ENCODE peak calls at places on chromosomes 11 and 22, in ten cellular contexts. One of them, this sample, is unnamed.

GRCh38 chr11:46285173-46285572 is 7.7 kb downstream of the CREB3L1 start:
- DNase-seq in dorsolateral prefrontal cortex: no peak
- DNase-seq in suprapubic skin: no peak
- DNase-seq in cardiac muscle cell: no peak
- DNase-seq in A549: no peak
- DNase-seq in choroid plexus epithelial cell: no peak
- DNase-seq in endothelial cell of umbilical vein: no peak
- DNase-seq in adrenal gland: no peak
- DNase-seq in lower leg skin: no peak
- DNase-seq in astrocyte of the cerebellum: no peak
- DNase-seq in this sample: no peak

GRCh38 chr11:9056467-9056866 is 34.9 kb downstream of the SCUBE2 start:
- DNase-seq in dorsolateral prefrontal cortex: no peak
- DNase-seq in suprapubic skin: no peak
- DNase-seq in cardiac muscle cell: no peak
- DNase-seq in A549: no peak
- DNase-seq in choroid plexus epithelial cell: no peak
- DNase-seq in endothelial cell of umbilical vein: no peak
- DNase-seq in adrenal gland: no peak
- DNase-seq in lower leg skin: no peak
- DNase-seq in astrocyte of the cerebellum: no peak
- DNase-seq in this sample: no peak

GRCh38 chr11:66881436-66881835 is 24.6 kb downstream of the LRFN4 start:
- DNase-seq in dorsolateral prefrontal cortex: no peak
- DNase-seq in suprapubic skin: no peak
- DNase-seq in cardiac muscle cell: no peak
- DNase-seq in A549: no peak
- DNase-seq in choroid plexus epithelial cell: no peak
- DNase-seq in endothelial cell of umbilical vein: no peak
- DNase-seq in adrenal gland: no peak
- DNase-seq in lower leg skin: no peak
- DNase-seq in astrocyte of the cerebellum: no peak
- DNase-seq in this sample: no peak

GRCh38 chr11:71153005-71153395 is 99.4 kb downstream of the SHANK2 start:
- DNase-seq in dorsolateral prefrontal cortex: no peak
- DNase-seq in suprapubic skin: peak; percentile 21
- DNase-seq in cardiac muscle cell: no peak
- DNase-seq in A549: peak; percentile 53
- DNase-seq in choroid plexus epithelial cell: peak; percentile 4
- DNase-seq in endothelial cell of umbilical vein: no peak
- DNase-seq in adrenal gland: peak; percentile 41
- DNase-seq in lower leg skin: no peak
- DNase-seq in astrocyte of the cerebellum: no peak
- DNase-seq in this sample: peak; percentile 49

GRCh38 chr11:98736813-98737212 is 283.9 kb upstream of the CNTN5 start:
- DNase-seq in dorsolateral prefrontal cortex: no peak
- DNase-seq in suprapubic skin: no peak
- DNase-seq in cardiac muscle cell: no peak
- DNase-seq in A549: no peak
- DNase-seq in choroid plexus epithelial cell: no peak
- DNase-seq in endothelial cell of umbilical vein: no peak
- DNase-seq in adrenal gland: no peak
- DNase-seq in lower leg skin: no peak
- DNase-seq in astrocyte of the cerebellum: no peak
- DNase-seq in this sample: no peak

GRCh38 chr11:117097567-117098268 is 510 bp downstream of the SIK3 start:
- DNase-seq in dorsolateral prefrontal cortex: no peak
- DNase-seq in suprapubic skin: peak; percentile 83
- DNase-seq in cardiac muscle cell: peak; percentile 69
- DNase-seq in A549: peak; percentile 27
- DNase-seq in choroid plexus epithelial cell: peak; percentile 16
- DNase-seq in endothelial cell of umbilical vein: peak; percentile 42
- DNase-seq in adrenal gland: peak; percentile 46
- DNase-seq in lower leg skin: peak; percentile 29
- DNase-seq in astrocyte of the cerebellum: no peak
- DNase-seq in this sample: peak; percentile 16

GRCh38 chr11:10658621-10659338 is 34.8 kb downstream of the IRAG1 start:
- DNase-seq in dorsolateral prefrontal cortex: no peak
- DNase-seq in suprapubic skin: no peak
- DNase-seq in cardiac muscle cell: no peak
- DNase-seq in A549: no peak
- DNase-seq in choroid plexus epithelial cell: peak; percentile 50
- DNase-seq in endothelial cell of umbilical vein: no peak
- DNase-seq in adrenal gland: no peak
- DNase-seq in lower leg skin: no peak
- DNase-seq in astrocyte of the cerebellum: no peak
- DNase-seq in this sample: peak; percentile 45

GRCh38 chr11:8814923-8815240 is 96.1 kb upstream of the AKIP1 start:
- DNase-seq in dorsolateral prefrontal cortex: no peak
- DNase-seq in suprapubic skin: no peak
- DNase-seq in cardiac muscle cell: no peak
- DNase-seq in A549: no peak
- DNase-seq in choroid plexus epithelial cell: no peak
- DNase-seq in endothelial cell of umbilical vein: no peak
- DNase-seq in adrenal gland: peak; percentile 59
- DNase-seq in lower leg skin: no peak
- DNase-seq in astrocyte of the cerebellum: no peak
- DNase-seq in this sample: peak; percentile 43

GRCh38 chr11:57370251-57370650 is 10.7 kb downstream of the PRG3 start:
- DNase-seq in dorsolateral prefrontal cortex: no peak
- DNase-seq in suprapubic skin: no peak
- DNase-seq in cardiac muscle cell: no peak
- DNase-seq in A549: no peak
- DNase-seq in choroid plexus epithelial cell: no peak
- DNase-seq in endothelial cell of umbilical vein: no peak
- DNase-seq in adrenal gland: no peak
- DNase-seq in lower leg skin: no peak
- DNase-seq in astrocyte of the cerebellum: no peak
- DNase-seq in this sample: no peak

GRCh38 chr11:65791719-65792213 is 4.9 kb downstream of the OVOL1 start:
- DNase-seq in dorsolateral prefrontal cortex: no peak
- DNase-seq in suprapubic skin: no peak
- DNase-seq in cardiac muscle cell: no peak
- DNase-seq in A549: no peak
- DNase-seq in choroid plexus epithelial cell: no peak
- DNase-seq in endothelial cell of umbilical vein: no peak
- DNase-seq in adrenal gland: no peak
- DNase-seq in lower leg skin: peak; percentile 54
- DNase-seq in astrocyte of the cerebellum: no peak
- DNase-seq in this sample: no peak
- H3K4me3 ChIP-seq in dorsolateral prefrontal cortex: no peak overlapping the region
- H3K4me3 ChIP-seq in suprapubic skin: peak overlapping the region; percentile 19
- H3K4me3 ChIP-seq in cardiac muscle cell: no peak overlapping the region
- H3K4me3 ChIP-seq in A549: no peak overlapping the region
- H3K4me3 ChIP-seq in choroid plexus epithelial cell: no peak overlapping the region
- H3K4me3 ChIP-seq in endothelial cell of umbilical vein: no peak overlapping the region
- H3K4me3 ChIP-seq in adrenal gland: no peak overlapping the region
- H3K4me3 ChIP-seq in lower leg skin: no peak overlapping the region
- H3K4me3 ChIP-seq in astrocyte of the cerebellum: no peak overlapping the region
- H3K4me3 ChIP-seq in this sample: no peak overlapping the region

GRCh38 chr11:95506777-95507176 is 275.8 kb upstream of the SESN3 start:
- DNase-seq in dorsolateral prefrontal cortex: no peak
- DNase-seq in suprapubic skin: no peak
- DNase-seq in cardiac muscle cell: no peak
- DNase-seq in A549: no peak
- DNase-seq in choroid plexus epithelial cell: no peak
- DNase-seq in endothelial cell of umbilical vein: no peak
- DNase-seq in adrenal gland: no peak
- DNase-seq in lower leg skin: no peak
- DNase-seq in astrocyte of the cerebellum: no peak
- DNase-seq in this sample: peak; percentile 42

GRCh38 chr11:95512177-95512576 is 277.4 kb downstream of the FAM76B start:
- DNase-seq in dorsolateral prefrontal cortex: no peak
- DNase-seq in suprapubic skin: peak; percentile 73
- DNase-seq in cardiac muscle cell: no peak
- DNase-seq in A549: no peak
- DNase-seq in choroid plexus epithelial cell: peak; percentile 42
- DNase-seq in endothelial cell of umbilical vein: no peak
- DNase-seq in adrenal gland: peak; percentile 66
- DNase-seq in lower leg skin: peak; percentile 83
- DNase-seq in astrocyte of the cerebellum: no peak
- DNase-seq in this sample: peak; percentile 75

GRCh38 chr11:95505927-95506426 is 275.0 kb upstream of the SESN3 start:
- DNase-seq in dorsolateral prefrontal cortex: no peak
- DNase-seq in suprapubic skin: no peak
- DNase-seq in cardiac muscle cell: no peak
- DNase-seq in A549: no peak
- DNase-seq in choroid plexus epithelial cell: peak; percentile 85
- DNase-seq in endothelial cell of umbilical vein: no peak
- DNase-seq in adrenal gland: no peak
- DNase-seq in lower leg skin: no peak
- DNase-seq in astrocyte of the cerebellum: peak; percentile 89
- DNase-seq in this sample: peak; percentile 85

GRCh38 chr11:95508219-95508880 is 277.3 kb upstream of the SESN3 start:
- DNase-seq in dorsolateral prefrontal cortex: no peak
- DNase-seq in suprapubic skin: no peak
- DNase-seq in cardiac muscle cell: no peak
- DNase-seq in A549: no peak
- DNase-seq in choroid plexus epithelial cell: no peak
- DNase-seq in endothelial cell of umbilical vein: no peak
- DNase-seq in adrenal gland: no peak
- DNase-seq in lower leg skin: no peak
- DNase-seq in astrocyte of the cerebellum: no peak
- DNase-seq in this sample: peak; percentile 62

GRCh38 chr11:95507794-95508193 is 276.8 kb upstream of the SESN3 start:
- DNase-seq in dorsolateral prefrontal cortex: no peak
- DNase-seq in suprapubic skin: no peak
- DNase-seq in cardiac muscle cell: no peak
- DNase-seq in A549: no peak
- DNase-seq in choroid plexus epithelial cell: no peak
- DNase-seq in endothelial cell of umbilical vein: no peak
- DNase-seq in adrenal gland: no peak
- DNase-seq in lower leg skin: no peak
- DNase-seq in astrocyte of the cerebellum: no peak
- DNase-seq in this sample: no peak
- TF ChIP-seq CTCF in dorsolateral prefrontal cortex: no peak
- TF ChIP-seq CTCF in suprapubic skin: no peak
- TF ChIP-seq CTCF in cardiac muscle cell: peak; percentile 4
- TF ChIP-seq CTCF in A549: no peak
- TF ChIP-seq CTCF in choroid plexus epithelial cell: no peak
- TF ChIP-seq CTCF in endothelial cell of umbilical vein: no peak
- TF ChIP-seq CTCF in adrenal gland: no peak
- TF ChIP-seq CTCF in lower leg skin: no peak
- TF ChIP-seq CTCF in astrocyte of the cerebellum: no peak
- TF ChIP-seq CTCF in this sample: peak; percentile 5

GRCh38 chr11:118870396-118871343 is 13.0 kb upstream of the CXCR5 start:
- DNase-seq in dorsolateral prefrontal cortex: peak; percentile 73
- DNase-seq in suprapubic skin: no peak
- DNase-seq in cardiac muscle cell: peak; percentile 24
- DNase-seq in A549: no peak
- DNase-seq in choroid plexus epithelial cell: peak; percentile 68
- DNase-seq in endothelial cell of umbilical vein: no peak
- DNase-seq in adrenal gland: peak; percentile 74
- DNase-seq in lower leg skin: no peak
- DNase-seq in astrocyte of the cerebellum: no peak
- DNase-seq in this sample: peak; percentile 55
- H3K4me3 ChIP-seq in dorsolateral prefrontal cortex: no peak overlapping the region
- H3K4me3 ChIP-seq in suprapubic skin: peak overlapping the region; percentile 24
- H3K4me3 ChIP-seq in cardiac muscle cell: no peak overlapping the region
- H3K4me3 ChIP-seq in A549: no peak overlapping the region
- H3K4me3 ChIP-seq in choroid plexus epithelial cell: no peak overlapping the region
- H3K4me3 ChIP-seq in endothelial cell of umbilical vein: no peak overlapping the region
- H3K4me3 ChIP-seq in adrenal gland: no peak overlapping the region
- H3K4me3 ChIP-seq in lower leg skin: no peak overlapping the region
- H3K4me3 ChIP-seq in astrocyte of the cerebellum: no peak overlapping the region
- H3K4me3 ChIP-seq in this sample: no peak overlapping the region

DNA sequence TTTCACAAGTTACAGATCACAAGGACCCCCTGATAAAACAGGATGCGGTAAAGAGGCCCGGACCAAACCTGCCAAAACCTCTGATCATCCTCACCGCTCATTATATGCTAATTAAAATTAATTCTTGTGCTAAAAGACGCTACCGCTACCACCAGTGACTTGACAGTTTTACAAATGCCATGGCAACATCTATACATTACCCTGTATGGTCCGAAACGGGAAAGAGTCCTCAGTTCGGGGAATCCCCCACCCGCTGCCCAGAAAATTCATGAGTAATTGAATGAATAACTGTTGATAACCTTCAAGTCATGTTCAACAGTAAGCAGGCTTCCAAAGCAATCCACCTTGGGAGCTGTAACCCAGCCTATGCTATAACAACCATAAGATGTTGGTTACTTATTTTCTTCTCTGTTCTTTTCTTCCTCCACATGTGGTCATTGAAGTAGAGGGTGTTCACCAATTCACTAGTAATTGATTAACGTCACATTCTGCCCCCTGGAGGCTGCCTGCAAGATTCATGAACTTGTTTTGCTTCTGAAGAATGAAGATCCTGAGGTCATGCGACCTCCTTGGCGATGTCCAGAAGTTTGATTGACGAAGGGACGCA is 20.6 kb downstream of the APOBEC3H start:
- DNase-seq in dorsolateral prefrontal cortex: no peak
- DNase-seq in suprapubic skin: no peak
- DNase-seq in cardiac muscle cell: peak; percentile 74
- DNase-seq in A549: peak; percentile 36
- DNase-seq in choroid plexus epithelial cell: peak; percentile 71
- DNase-seq in endothelial cell of umbilical vein: peak; percentile 57
- DNase-seq in adrenal gland: peak; percentile 73
- DNase-seq in lower leg skin: no peak
- DNase-seq in astrocyte of the cerebellum: peak; percentile 26
- DNase-seq in this sample: peak; percentile 71
- TF ChIP-seq CTCF in dorsolateral prefrontal cortex: peak; percentile 39
- TF ChIP-seq CTCF in suprapubic skin: peak; percentile 27
- TF ChIP-seq CTCF in cardiac muscle cell: peak; percentile 53
- TF ChIP-seq CTCF in A549: peak; percentile 36
- TF ChIP-seq CTCF in choroid plexus epithelial cell: peak; percentile 70
- TF ChIP-seq CTCF in endothelial cell of umbilical vein: peak; percentile 36
- TF ChIP-seq CTCF in adrenal gland: peak; percentile 55
- TF ChIP-seq CTCF in lower leg skin: no peak
- TF ChIP-seq CTCF in astrocyte of the cerebellum: peak; percentile 57
- TF ChIP-seq CTCF in this sample: peak; percentile 65

GRCh38 chr11:69167130-69167915 is 11.6 kb downstream of the SMIM38 start:
- DNase-seq in dorsolateral prefrontal cortex: no peak
- DNase-seq in suprapubic skin: no peak
- DNase-seq in cardiac muscle cell: no peak
- DNase-seq in A549: no peak
- DNase-seq in choroid plexus epithelial cell: no peak
- DNase-seq in endothelial cell of umbilical vein: no peak
- DNase-seq in adrenal gland: no peak
- DNase-seq in lower leg skin: no peak
- DNase-seq in astrocyte of the cerebellum: no peak
- DNase-seq in this sample: no peak

GRCh38 chr11:69164824-69165223 is 9.1 kb downstream of the SMIM38 start:
- DNase-seq in dorsolateral prefrontal cortex: no peak
- DNase-seq in suprapubic skin: no peak
- DNase-seq in cardiac muscle cell: no peak
- DNase-seq in A549: no peak
- DNase-seq in choroid plexus epithelial cell: no peak
- DNase-seq in endothelial cell of umbilical vein: no peak
- DNase-seq in adrenal gland: no peak
- DNase-seq in lower leg skin: no peak
- DNase-seq in astrocyte of the cerebellum: no peak
- DNase-seq in this sample: no peak

GRCh38 chr11:69167916-69168691 is 12.4 kb downstream of the SMIM38 start:
- DNase-seq in dorsolateral prefrontal cortex: no peak
- DNase-seq in suprapubic skin: no peak
- DNase-seq in cardiac muscle cell: no peak
- DNase-seq in A549: no peak
- DNase-seq in choroid plexus epithelial cell: peak; percentile 35
- DNase-seq in endothelial cell of umbilical vein: no peak
- DNase-seq in adrenal gland: no peak
- DNase-seq in lower leg skin: no peak
- DNase-seq in astrocyte of the cerebellum: no peak
- DNase-seq in this sample: peak; percentile 19

GRCh38 chr11:69165775-69166174 is 10.0 kb downstream of the SMIM38 start:
- DNase-seq in dorsolateral prefrontal cortex: no peak
- DNase-seq in suprapubic skin: no peak
- DNase-seq in cardiac muscle cell: no peak
- DNase-seq in A549: no peak
- DNase-seq in choroid plexus epithelial cell: no peak
- DNase-seq in endothelial cell of umbilical vein: no peak
- DNase-seq in adrenal gland: no peak
- DNase-seq in lower leg skin: no peak
- DNase-seq in astrocyte of the cerebellum: no peak
- DNase-seq in this sample: no peak

GRCh38 chr11:69166186-69167115 is 10.7 kb downstream of the SMIM38 start:
- DNase-seq in dorsolateral prefrontal cortex: no peak
- DNase-seq in suprapubic skin: no peak
- DNase-seq in cardiac muscle cell: peak; percentile 53
- DNase-seq in A549: peak; percentile 89
- DNase-seq in choroid plexus epithelial cell: peak; percentile 92
- DNase-seq in endothelial cell of umbilical vein: peak; percentile 76
- DNase-seq in adrenal gland: peak; percentile 42
- DNase-seq in lower leg skin: no peak
- DNase-seq in astrocyte of the cerebellum: peak; percentile 78
- DNase-seq in this sample: peak; percentile 82
- H3K4me3 ChIP-seq in dorsolateral prefrontal cortex: no peak overlapping the region
- H3K4me3 ChIP-seq in suprapubic skin: no peak overlapping the region
- H3K4me3 ChIP-seq in cardiac muscle cell: no peak overlapping the region
- H3K4me3 ChIP-seq in A549: no peak overlapping the region
- H3K4me3 ChIP-seq in choroid plexus epithelial cell: no peak overlapping the region
- H3K4me3 ChIP-seq in endothelial cell of umbilical vein: no peak overlapping the region
- H3K4me3 ChIP-seq in adrenal gland: no peak overlapping the region
- H3K4me3 ChIP-seq in lower leg skin: no peak overlapping the region
- H3K4me3 ChIP-seq in astrocyte of the cerebellum: no peak overlapping the region
- H3K4me3 ChIP-seq in this sample: no peak overlapping the region

This sample was measured in fibroblast of villous mesenchyme.